ENCODE peak calls at places on chromosome X, in four cellular contexts. I is astrocyte of the spinal cord, X is choroid plexus epithelial cell, T is body of pancreas. G is an unnamed sample.

GRCh38 chrX:153624196-153625091 is 22.6 kb upstream of the DUSP9 start:
- DNase-seq in X (no peak), I (no peak), T (no peak), G (no peak)

GRCh38 chrX:132426695-132427281 is 62.0 kb downstream of the MBNL3 start:
- DNase-seq in X (peak; percentile 74), T (no peak), I (peak; percentile 47), G (peak; percentile 57)

GRCh38 chrX:125090046-125090445 is 229.6 kb upstream of the TEX13C start:
- DNase-seq in T (no peak), X (no peak), I (no peak), G (no peak)

GRCh38 chrX:103919336-103919682 is 43.1 kb upstream of the TMSB15B start:
- DNase-seq in T (no peak), X (peak; percentile 59), I (peak; percentile 56), G (peak; percentile 43)

GRCh38 chrX:49230500-49231232 is 2.5 kb downstream of the CACNA1F start:
- DNase-seq in T (peak; percentile 60), I (no peak), X (no peak), G (no peak)

GRCh38 chrX:65600106-65600505 is 65.5 kb upstream of the LAS1L start:
- DNase-seq in T (no peak), X (no peak), I (no peak), G (no peak)

GRCh38 chrX:9285342-9285771 is 179.5 kb upstream of the TBL1X start:
- DNase-seq in I (no peak), T (no peak), X (no peak), G (no peak)

GRCh38 chrX:109382332-109382731 is 99.6 kb downstream of the GUCY2F start:
- DNase-seq in I (no peak), X (no peak), T (no peak), G (no peak)

GRCh38 chrX:2631743-2632532 is 59.2 kb upstream of the CD99 start:
- DNase-seq in T (no peak), X (no peak), I (no peak), G (no peak)

GRCh38 chrX:43481601-43482000 is 174.5 kb upstream of the MAOA start:
- DNase-seq in X (no peak), I (no peak), T (no peak), G (no peak)

GRCh38 chrX:68832101-68832416 is 3.2 kb downstream of the EFNB1 start:
- DNase-seq in T (no peak), I (peak; percentile 78), X (peak; percentile 86), G (peak; percentile 79)

GRCh38 chrX:70826715-70827114 is 81.8 kb downstream of the TEX11 start:
- DNase-seq in I (no peak), X (no peak), T (no peak), G (peak; percentile 0)

GRCh38 chrX:134019567-134020206 is 34.3 kb upstream of the GPC3 start:
- DNase-seq in X (no peak), T (no peak), I (no peak), G (no peak)

GRCh38 chrX:45524296-45524695 is 323.6 kb upstream of the DIPK2B start:
- DNase-seq in X (no peak), T (no peak), I (peak; percentile 66), G (peak; percentile 86)

GRCh38 chrX:40485973-40486372 is 94.8 kb upstream of the ATP6AP2 start:
- DNase-seq in T (no peak), I (no peak), X (no peak), G (no peak)

GRCh38 chrX:46554942-46555341 is 9.7 kb upstream of the ZNF674 start:
- DNase-seq in I (peak; percentile 31), X (peak; percentile 61), T (no peak), G (peak; percentile 66)
- TF ChIP-seq CTCF in I (no peak), X (peak; percentile 40), T (peak; percentile 18), G (peak; percentile 31)

DNA sequence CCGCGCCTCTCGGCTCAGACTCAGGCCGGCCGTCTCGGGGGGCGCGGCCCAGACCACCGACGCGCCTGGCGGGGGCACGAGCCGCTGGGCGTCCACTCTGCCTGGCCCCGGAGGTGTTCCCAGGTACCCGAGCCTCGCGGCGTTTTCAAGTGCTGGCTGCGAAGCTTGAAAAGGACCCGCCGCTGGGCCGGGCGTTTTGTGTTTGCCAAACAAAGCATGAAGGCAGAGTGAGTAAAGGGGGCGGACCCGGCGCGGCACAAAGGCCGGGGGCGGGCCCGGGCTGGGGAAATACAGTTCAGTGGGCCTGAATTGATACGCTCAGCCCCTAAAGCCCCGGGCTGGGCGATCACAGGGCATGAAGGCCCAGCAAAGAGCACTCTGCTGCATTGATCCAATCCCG is 65.4 kb downstream of the SOX3 start:
- DNase-seq in I (peak; percentile 25), X (no peak), T (peak; percentile 10), G (no peak)
- H3K4me3 ChIP-seq in I (peak overlapping the region; percentile 7), X (no peak overlapping the region), T (no peak overlapping the region), G (no peak overlapping the region)

GRCh38 chrX:115946059-115946458 is 224.5 kb upstream of the AGTR2 start:
- DNase-seq in X (no peak), I (no peak), T (no peak), G (no peak)

GRCh38 chrX:115952417-115953092 is 218.0 kb upstream of the AGTR2 start:
- DNase-seq in T (no peak), I (no peak), X (no peak), G (no peak)

GRCh38 chrX:115948018-115948923 is 222.3 kb upstream of the AGTR2 start:
- DNase-seq in T (no peak), I (no peak), X (no peak), G (no peak)

DNA sequence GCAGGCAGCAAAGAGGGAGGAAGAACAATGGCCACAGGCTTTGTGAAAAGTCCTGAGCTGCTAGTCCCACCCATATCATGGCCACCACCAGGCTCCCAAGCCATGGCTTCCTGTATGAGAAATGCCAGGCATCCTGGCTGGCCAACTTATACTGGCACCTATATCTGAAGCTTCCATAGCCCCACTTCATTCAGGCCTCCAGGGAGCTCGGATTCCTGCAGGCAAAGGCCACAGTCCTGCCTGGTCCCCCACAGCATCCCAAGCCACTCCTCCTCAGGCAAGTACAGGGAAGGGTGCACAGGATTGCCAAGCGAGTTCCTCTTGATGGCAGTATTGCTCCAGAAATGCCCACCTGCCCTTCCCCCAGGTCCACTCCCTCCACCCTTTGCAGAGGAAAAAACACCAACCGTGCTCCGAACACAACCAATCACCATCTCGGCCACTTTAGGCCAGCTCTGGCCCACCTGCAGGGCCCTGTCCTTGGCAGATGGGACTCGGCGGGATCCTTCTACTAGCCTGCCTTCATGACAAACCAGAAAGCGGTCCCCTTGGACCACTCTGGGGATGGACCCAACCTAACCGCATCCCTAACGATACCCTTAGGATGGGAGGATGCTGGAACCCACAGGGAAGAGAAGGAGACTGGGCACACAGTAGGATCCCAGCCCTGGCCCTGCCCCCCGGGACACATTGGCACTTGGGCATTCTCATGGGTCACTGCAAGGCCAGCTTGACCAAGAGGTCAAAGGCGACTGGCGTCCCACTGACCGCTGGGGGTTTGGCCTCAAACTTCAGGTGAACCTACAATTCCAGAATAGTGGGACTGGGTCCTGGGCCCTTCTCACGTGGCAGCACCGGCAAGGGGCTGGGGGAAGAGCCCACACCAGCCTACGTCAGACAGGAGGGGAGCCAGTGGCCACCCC is 220.4 kb upstream of the AGTR2 start:
- DNase-seq in I (no peak), T (peak; percentile 17), X (no peak), G (no peak)
- TF ChIP-seq CTCF in I (no peak), T (no peak), X (no peak), G (no peak)

DNA sequence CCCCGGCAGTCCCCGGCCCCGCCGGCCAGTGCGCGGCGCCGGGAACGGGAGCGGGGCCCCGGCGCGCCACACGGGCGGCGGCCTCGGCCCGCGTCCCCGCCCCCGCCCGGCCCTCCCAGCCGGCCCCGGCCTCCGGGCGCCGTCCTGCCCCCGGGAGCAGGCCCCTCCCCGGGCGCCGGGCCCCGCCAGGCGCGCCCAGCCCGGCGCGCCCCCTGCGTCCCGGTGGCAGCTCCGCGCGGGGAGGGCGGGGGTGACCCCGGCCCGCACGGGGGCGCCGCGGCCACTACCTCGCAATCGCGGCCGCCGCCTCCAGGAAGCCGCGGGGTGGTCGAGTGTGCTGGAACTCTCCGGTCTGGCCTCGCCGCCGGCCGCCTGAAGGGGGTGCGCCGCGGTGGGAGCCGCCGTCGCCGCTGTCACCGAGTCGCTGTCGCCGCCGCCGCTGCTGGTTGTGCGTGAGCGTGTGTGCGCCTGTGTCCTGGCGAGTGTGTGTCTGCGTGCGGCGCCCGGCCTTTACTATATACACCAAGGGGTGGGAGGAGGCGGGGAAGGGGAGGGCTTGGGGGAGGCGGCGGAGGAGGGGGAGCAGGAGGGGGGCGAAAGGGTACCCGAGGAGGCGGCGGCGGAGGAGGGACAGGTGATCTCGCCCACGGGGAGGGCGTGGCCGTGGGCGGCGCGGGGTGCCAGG is at the start of gene RAI2:
- DNase-seq in T (peak; percentile 45), I (no peak), X (no peak), G (no peak)
- H3K4me3 ChIP-seq in T (peak within 1 kb of the TSS; percentile 9), I (peak within 1 kb of the TSS; percentile 17), X (peak within 1 kb of the TSS; percentile 24), G (no peak within 1 kb of the TSS)

DNA sequence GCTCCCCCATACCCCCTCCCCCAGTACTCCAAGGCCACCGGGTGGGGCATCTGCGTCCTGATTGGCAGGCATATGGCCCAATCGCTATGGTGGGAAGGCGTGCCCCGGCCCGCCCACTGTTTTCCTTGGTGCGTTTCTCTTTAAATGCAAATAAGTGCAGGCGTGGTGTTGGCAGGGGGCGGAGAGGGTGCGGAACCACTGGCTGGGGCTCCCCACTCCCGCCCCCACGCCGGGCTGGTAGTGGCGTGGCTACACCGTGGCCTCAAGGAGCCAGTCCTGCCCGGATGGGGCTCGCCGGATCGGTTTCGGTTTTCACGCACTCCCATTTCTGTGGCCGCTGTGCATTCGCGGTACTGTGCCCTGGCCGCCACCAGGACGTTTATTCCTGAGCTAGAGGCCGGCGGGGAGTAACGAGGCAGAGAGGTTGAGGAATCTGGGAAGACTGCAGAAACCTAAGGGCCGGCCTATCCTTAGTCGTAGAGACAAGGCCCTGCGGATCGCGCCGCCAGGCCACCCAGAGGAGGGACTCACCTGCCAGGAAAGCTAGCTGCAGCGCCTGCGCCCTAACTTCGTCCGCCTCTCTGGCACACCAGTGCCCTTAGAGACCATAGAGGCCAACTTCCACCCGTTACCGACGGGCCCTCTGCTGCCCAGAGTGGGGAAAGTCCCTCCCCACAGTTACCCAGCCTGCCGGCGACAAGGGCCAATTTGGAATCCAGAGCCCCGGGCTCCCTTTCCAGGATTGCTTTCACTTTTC is 405 bp upstream of the AMER1 start:
- DNase-seq in T (peak; percentile 94), X (peak; percentile 93), I (peak; percentile 92), G (peak; percentile 91)
- TF ChIP-seq CTCF in T (peak; percentile 37), X (peak; percentile 2), I (peak; percentile 12), G (no peak)

DNA sequence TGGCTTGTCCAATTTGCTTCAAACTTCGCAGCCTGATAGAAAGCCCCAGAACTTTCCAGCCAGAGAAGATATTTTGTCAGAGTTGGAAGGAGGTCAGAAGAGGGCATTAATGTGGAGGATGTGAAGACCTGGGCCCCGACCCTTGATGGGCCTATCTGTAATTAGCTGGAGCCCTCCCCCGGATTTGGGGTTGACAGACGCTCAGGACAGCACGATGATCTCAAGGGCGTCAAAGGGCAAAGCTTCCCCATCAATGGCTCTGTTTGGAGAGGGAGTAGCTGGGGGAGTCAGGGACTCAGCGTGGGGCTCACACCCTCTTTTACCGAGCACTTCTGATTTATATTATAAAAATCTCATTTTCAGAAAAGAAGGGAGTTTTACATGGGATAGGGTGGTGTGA is 59.0 kb upstream of the PPP2R3B start:
- DNase-seq in T (no peak), X (no peak), I (no peak), G (no peak)
- H3K4me3 ChIP-seq in T (no peak overlapping the region), X (no peak overlapping the region), I (no peak overlapping the region), G (no peak overlapping the region)

GRCh38 chrX:112048707-112049106 is 33.9 kb downstream of the TRPC5 start:
- DNase-seq in T (no peak), I (no peak), X (no peak), G (no peak)

GRCh38 chrX:112043997-112044396 is 38.6 kb downstream of the TRPC5 start:
- DNase-seq in I (no peak), X (peak; percentile 3), T (no peak), G (peak; percentile 2)
- TF ChIP-seq CTCF in I (no peak), X (no peak), T (peak; percentile 31), G (no peak)

G was measured in fibroblast of pulmonary artery.